ENCODE peak calls at places on chromosomes 3 and 15, in four cellular contexts. W is HL-60, V is K562, M is GM12878. E is an unnamed sample.

GRCh38 chr3:54188176-54188791 is 65.9 kb downstream of the CACNA2D3 start:
- DNase-seq in M (no peak), W (peak), V (peak), E (peak)

GRCh38 chr3:121757087-121757811 is 7.7 kb upstream of the GOLGB1 start:
- DNase-seq in M (no peak), W (no peak), V (no peak), E (no peak)

GRCh38 chr3:177487635-177488186 is 290.4 kb upstream of the TBL1XR1 start:
- DNase-seq in V (no peak), M (no peak), W (no peak), E (no peak)

GRCh38 chr15:56774356-56774755 is 41.0 kb upstream of the ZNF280D start:
- DNase-seq in W (no peak), M (no peak), V (no peak), E (no peak)

GRCh38 chr3:42439461-42440075 is 29.2 kb upstream of the LYZL4 start:
- DNase-seq in V (no peak), W (no peak), M (no peak), E (no peak)

GRCh38 chr15:83113881-83114280 is 6.4 kb downstream of the TM6SF1 start:
- DNase-seq in V (no peak), W (no peak), M (no peak), E (no peak)

GRCh38 chr3:143442761-143443477 is 323.3 kb downstream of the CHST2 start:
- DNase-seq in V (no peak), W (no peak), M (no peak), E (no peak)

GRCh38 chr3:101128786-101129185 is 135.6 kb upstream of the ABI3BP start:
- DNase-seq in V (no peak), M (no peak), W (no peak), E (no peak)

GRCh38 chr3:71245052-71245488 is 338.5 kb downstream of the FOXP1 start:
- DNase-seq in V (no peak), W (no peak), M (no peak), E (no peak)

GRCh38 chr15:98888839-98889479 is 118.6 kb downstream of the PGPEP1L start:
- DNase-seq in M (no peak), W (no peak), V (no peak), E (no peak)

GRCh38 chr3:123559040-123559861 is 25.6 kb downstream of the HACD2 start:
- DNase-seq in W (peak), M (no peak), V (peak), E (no peak)

GRCh38 chr3:194032828-194033435 is 103.0 kb upstream of the HES1 start:
- DNase-seq in V (no peak), W (no peak), M (no peak), E (no peak)

GRCh38 chr3:89426060-89426459 is 318.6 kb downstream of the EPHA3 start:
- DNase-seq in V (no peak), W (no peak), M (no peak), E (no peak)

GRCh38 chr3:139506792-139507191 is 30.5 kb upstream of the RBP2 start:
- DNase-seq in M (no peak), W (no peak), V (no peak), E (no peak)

GRCh38 chr3:41710646-41711388 is 251.1 kb downstream of the ULK4 start:
- DNase-seq in V (no peak), W (no peak), M (no peak), E (no peak)

GRCh38 chr3:160259589-160259988 is 34.4 kb downstream of the C3orf80 start:
- DNase-seq in M (no peak), W (no peak), V (no peak), E (no peak)

GRCh38 chr3:159765025-159765859 is 223.4 kb upstream of the IL12A start:
- DNase-seq in W (no peak), M (no peak), V (no peak), E (no peak)

GRCh38 chr15:45456212-45457106 is 66.1 kb downstream of the SLC30A4 start:
- DNase-seq in V (peak), W (peak), M (peak), E (no peak)

DNA sequence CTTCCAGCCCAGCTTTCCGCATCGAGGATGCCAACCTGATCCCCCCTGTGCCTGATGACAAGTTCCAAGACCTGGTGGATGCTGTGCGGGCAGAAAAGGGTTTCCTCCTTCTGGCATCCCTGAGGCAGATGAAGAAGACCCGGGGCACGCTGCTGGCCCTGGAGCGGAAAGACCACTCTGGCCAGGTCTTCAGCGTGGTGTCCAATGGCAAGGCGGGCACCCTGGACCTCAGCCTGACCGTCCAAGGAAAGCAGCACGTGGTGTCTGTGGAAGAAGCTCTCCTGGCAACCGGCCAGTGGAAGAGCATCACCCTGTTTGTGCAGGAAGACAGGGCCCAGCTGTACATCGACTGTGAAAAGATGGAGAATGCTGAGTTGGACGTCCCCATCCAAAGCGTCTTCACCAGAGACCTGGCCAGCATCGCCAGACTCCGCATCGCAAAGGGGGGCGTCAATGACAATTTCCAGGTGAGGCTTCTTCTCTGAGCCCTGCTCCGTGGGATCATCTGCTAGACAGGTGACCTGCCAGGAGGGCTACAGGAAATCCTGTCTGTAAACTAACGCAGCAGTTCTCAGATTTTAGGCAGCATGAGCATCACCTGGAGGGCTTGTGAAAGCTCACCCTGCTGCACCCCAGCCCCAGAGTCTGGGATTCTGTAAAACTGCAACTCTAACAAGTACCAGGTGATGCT is 1.6 kb downstream of the THBS1 start:
- DNase-seq in M (no peak), V (no peak), W (no peak), E (no peak)
- TF ChIP-seq POLR2AphosphoS5 in M (no peak), V (no peak), W (no peak), E (no peak)

DNA sequence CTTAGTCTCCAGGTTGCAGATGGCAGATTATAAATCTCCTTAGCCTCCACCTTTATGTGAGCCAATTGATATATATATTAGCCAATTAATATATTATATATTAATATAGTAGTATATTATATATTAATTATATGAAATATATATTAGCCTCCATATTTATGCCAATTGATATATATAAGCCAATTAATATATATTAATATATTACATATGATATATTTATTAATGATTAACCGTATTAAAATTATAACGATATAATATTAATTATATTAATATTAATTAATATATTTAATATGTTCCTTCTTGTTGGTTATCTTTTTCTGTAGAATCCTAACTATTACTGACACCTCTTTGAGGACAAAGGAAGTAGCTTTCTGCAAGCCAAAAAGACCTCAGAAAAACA is 972.5 kb downstream of the GBE1 start:
- DNase-seq in W (no peak), M (no peak), V (no peak), E (no peak)
- TF ChIP-seq SPI1 in W (no peak), M (no peak), V (no peak), E (no peak)

GRCh38 chr3:149581681-149582349 is 76.0 kb downstream of the WWTR1 start:
- DNase-seq in V (no peak), M (no peak), W (no peak), E (no peak)
- TF ChIP-seq POLR2AphosphoS5 in V (no peak), M (peak), W (no peak), E (no peak)

DNA sequence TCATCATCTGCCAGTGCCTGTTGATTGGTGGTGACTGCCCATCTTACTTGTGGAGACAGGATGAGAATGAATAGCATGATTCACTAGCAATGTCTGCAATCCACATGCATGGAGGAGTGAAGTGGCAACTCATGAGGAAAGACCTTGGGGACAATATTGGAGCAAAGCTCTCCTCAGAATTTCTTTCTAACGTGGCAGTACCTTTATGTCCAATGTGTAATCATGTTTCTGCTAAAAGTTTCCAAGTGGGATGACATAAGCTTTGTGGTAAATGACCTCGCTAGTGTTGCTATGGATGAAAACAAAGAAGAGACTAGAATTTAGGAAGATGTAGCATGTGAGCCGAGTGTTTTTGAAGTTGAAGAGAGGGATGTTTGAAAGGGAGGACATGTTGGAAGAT is 117.8 kb downstream of the CPNE4 start:
- DNase-seq in M (no peak), V (no peak), W (no peak), E (no peak)
- TF ChIP-seq SPI1 in M (no peak), V (no peak), W (no peak), E (no peak)

E was measured in GM12891.